ENCODE peak calls at places on chromosomes 3 and 15, in six cellular contexts. V is OCI-LY7, B is body of pancreas, D is pancreas, H is suprapubic skin, R is IMR-90. O is an unnamed sample.

GRCh38 chr3:149820183-149820582 is 7.2 kb downstream of the RNF13 start:
- DNase-seq in V (no peak), B (no peak), D (no peak), H (no peak), R (no peak), O (no peak)

GRCh38 chr15:77030042-77030927 is 35.4 kb downstream of the PSTPIP1 start:
- DNase-seq in V (no peak), B (peak; percentile 12), D (peak; percentile 13), H (peak; percentile 63), R (no peak), O (no peak)

GRCh38 chr3:18419232-18419631 is 5.9 kb downstream of the SATB1 start:
- DNase-seq in V (no peak), B (no peak), D (no peak), H (no peak), R (no peak), O (no peak)

GRCh38 chr3:58659051-58659675 is 7.4 kb downstream of the FAM3D start:
- DNase-seq in V (no peak), B (peak; percentile 59), D (no peak), H (peak; percentile 46), R (peak; percentile 44), O (no peak)

GRCh38 chr15:70608156-70608555 is 155.2 kb downstream of the UACA start:
- DNase-seq in V (no peak), B (no peak), D (no peak), H (no peak), R (peak; percentile 44), O (no peak)

GRCh38 chr3:76961284-76961683 is 78.6 kb upstream of the ROBO2 start:
- DNase-seq in V (no peak), B (no peak), D (no peak), H (no peak), R (no peak), O (no peak)

GRCh38 chr3:133945696-133946095 is 50.0 kb upstream of the RAB6B start:
- DNase-seq in V (no peak), B (no peak), D (no peak), H (no peak), R (no peak), O (no peak)

GRCh38 chr15:81752149-81752942 is 293.5 kb downstream of the MEX3B start:
- DNase-seq in V (no peak), B (peak; percentile 45), D (peak; percentile 26), H (peak; percentile 85), R (peak; percentile 15), O (peak; percentile 35)

GRCh38 chr15:68384451-68385239 is 47.3 kb downstream of the ITGA11 start:
- DNase-seq in V (no peak), B (no peak), D (no peak), H (peak; percentile 59), R (peak; percentile 92), O (no peak)

GRCh38 chr15:92733934-92734521 is 78.5 kb upstream of the FAM174B start:
- DNase-seq in V (no peak), B (no peak), D (no peak), H (no peak), R (peak; percentile 11), O (peak; percentile 35)

GRCh38 chr3:14143826-14144225 is 19.0 kb downstream of the TMEM43 start:
- DNase-seq in V (no peak), B (peak; percentile 48), D (peak; percentile 22), H (no peak), R (peak; percentile 94), O (peak; percentile 57)

GRCh38 chr3:13019706-13020105 is 53.5 kb downstream of the IQSEC1 start:
- DNase-seq in V (no peak), B (no peak), D (no peak), H (peak; percentile 62), R (no peak), O (no peak)

DNA sequence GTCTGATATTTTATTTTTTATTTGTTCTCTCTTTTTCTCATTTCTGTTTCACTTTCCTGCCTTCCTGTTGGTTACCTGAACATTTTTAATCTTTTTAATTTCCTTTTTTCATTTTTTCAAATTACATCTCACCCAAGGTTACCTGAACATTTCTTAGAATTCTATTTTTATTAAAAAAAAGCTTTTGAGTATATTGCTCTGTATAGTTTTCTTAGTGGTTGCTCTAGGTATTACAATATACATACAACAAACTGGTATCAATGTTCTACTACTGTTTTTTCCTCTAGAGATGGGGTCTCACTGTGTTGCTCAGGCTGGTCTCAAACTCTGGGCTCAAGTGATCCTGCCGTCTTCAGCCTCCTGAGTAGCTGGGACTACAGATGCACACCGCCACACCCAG is 79.4 kb downstream of the DHX30 start:
- DNase-seq in V (no peak), B (no peak), D (no peak), H (no peak), R (no peak), O (no peak)
- TF ChIP-seq CTCF in V (no peak), B (no peak), D (no peak), H (no peak), R (no peak), O (no peak)

GRCh38 chr3:124965413-124965812 is 30.9 kb upstream of the MUC13 start:
- DNase-seq in V (no peak), B (no peak), D (no peak), H (no peak), R (peak; percentile 13), O (no peak)

GRCh38 chr3:124964432-124964831 is 29.9 kb upstream of the MUC13 start:
- DNase-seq in V (no peak), B (no peak), D (no peak), H (no peak), R (peak; percentile 80), O (no peak)

GRCh38 chr3:124967964-124968363 is 33.4 kb upstream of the MUC13 start:
- DNase-seq in V (no peak), B (no peak), D (no peak), H (no peak), R (no peak), O (no peak)

GRCh38 chr3:124969190-124969589 is 34.6 kb upstream of the MUC13 start:
- DNase-seq in V (no peak), B (no peak), D (no peak), H (no peak), R (no peak), O (no peak)

DNA sequence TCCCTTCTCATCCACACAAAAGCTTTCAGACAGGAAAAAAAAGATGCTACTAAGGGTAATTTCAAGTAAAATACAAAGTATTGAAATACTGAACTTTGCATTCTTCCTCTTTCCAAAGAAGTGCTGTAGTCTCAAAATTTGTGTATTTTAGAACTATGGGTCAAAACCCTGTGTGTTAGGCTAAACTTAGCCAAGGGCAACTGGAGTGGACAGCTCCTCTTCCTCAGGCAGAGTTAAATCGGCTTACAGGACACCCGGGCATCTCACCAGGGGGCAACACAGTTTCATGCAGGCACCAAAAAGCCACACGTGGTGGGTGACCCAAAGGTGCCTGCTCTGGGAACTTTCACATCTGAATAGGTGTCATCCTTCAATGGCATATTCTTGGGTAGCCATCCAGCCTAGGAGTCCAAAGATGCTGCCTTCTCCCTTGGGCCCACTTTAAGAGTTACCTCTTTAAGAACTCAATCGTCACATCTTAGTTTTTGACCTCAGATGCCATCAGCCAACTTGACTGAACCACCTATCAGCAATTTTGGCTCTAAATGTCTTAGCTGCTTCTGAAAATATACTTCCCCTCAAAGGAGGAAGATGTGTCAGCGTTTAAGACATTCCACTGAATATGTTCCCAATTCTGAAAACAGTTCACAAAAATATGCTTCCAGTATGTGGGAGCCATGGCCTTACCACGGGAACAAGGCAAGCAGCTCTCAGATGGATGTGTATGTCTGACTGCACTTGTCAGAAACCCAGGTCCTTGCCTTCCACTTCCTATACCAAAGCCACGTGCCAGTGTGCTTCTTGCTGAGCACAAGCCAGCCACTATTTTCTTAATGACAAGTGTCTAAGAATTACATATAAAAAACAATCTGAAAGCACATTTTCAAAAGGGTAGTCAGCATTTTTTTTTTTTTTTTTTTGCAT is 32.3 kb upstream of the MUC13 start:
- DNase-seq in V (no peak), B (no peak), D (no peak), H (no peak), R (no peak), O (no peak)
- H3K36me3 ChIP-seq in V (no peaks in the 10 kb centered on the region), B (no peaks in the 10 kb centered on the region), D (peaks cover 5% of the 10 kb centered on the region), H (peaks cover 30% of the 10 kb centered on the region), R (peaks cover 43% of the 10 kb centered on the region), O (peaks cover 12% of the 10 kb centered on the region)

DNA sequence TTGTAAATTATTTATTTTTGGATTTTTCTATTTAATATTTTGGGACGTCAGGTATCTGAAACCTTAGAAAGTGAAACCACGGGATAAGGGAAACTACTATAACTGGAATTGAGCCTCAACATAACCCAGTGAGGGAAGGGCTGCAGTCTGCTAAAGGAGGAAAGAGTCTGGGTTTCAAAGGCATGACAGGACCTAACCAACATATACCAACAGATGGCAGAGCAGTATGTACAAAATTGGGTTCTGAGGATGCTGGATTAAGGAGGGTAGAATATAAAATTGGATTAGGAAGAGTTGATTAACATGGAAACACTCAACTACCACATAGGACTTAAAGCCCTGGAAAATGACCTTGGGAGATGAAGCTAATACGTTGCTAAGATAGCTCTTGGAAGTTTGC is 603.5 kb downstream of the MECOM start:
- DNase-seq in V (no peak), B (no peak), D (no peak), H (no peak), R (peak; percentile 13), O (no peak)
- TF ChIP-seq CTCF in V (no peak), B (no peak), D (no peak), H (no peak), R (peak; percentile 37), O (no peak)

DNA sequence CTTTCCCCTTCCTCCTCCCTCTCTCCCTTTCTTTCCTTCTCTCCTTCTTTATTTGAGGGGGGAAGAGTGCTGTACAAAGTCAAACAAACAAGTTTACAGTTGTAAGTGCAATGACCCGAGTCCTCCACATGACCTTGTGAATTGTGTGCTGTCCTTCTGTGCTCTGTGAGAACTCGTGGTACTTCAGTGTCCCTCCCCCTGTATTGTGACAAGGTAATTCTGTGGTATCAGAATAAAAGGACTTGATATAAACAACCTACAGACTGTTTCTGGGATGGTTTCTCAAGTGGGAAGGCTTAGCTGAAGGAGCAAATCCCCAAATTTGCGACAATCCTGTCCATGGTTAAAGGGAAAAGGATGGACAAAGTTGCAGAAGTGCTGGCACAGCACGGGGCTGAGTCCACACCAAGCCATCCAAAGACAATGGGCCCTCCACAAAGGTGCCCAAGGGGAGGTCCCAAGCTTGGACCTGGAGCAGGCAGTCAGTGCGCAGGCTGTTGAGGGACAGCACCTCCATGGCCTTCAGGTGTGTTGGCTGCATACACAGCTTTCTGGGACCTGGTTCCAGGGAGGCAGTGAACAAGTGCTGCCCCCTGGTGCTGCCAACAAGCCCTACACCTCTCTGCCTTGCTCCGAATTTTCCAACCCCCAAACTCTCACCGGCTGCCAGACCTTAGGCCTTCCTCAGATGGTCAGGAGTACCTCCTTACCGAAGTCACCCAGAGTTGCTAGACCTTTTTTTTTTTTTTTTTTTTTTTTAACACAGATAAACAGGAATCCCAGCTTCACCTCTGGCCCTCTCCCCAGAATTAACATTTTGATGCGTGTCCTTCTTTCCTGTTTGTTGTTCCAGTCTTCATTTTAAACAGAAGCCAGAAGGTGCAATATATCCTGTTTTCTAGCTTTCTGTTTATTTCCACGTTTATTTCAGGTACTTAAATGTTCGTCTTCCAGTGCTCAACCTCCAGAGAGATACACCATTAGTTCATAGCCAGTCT is 2.6 kb upstream of the APEH start:
- DNase-seq in V (peak; percentile 78), B (peak; percentile 84), D (peak; percentile 74), H (no peak), R (peak; percentile 53), O (peak; percentile 74)
- H3K36me3 ChIP-seq in V (peaks cover 10% of the 10 kb centered on the region), B (no peaks in the 10 kb centered on the region), D (peaks cover 6% of the 10 kb centered on the region), H (peaks cover 12% of the 10 kb centered on the region), R (peaks cover 10% of the 10 kb centered on the region), O (no peaks in the 10 kb centered on the region)

GRCh38 chr3:121852256-121852655 is 17.2 kb downstream of the EAF2 start:
- DNase-seq in V (no peak), B (no peak), D (no peak), H (no peak), R (no peak), O (no peak)

GRCh38 chr3:121855555-121855954 is 20.5 kb downstream of the EAF2 start:
- DNase-seq in V (peak; percentile 56), B (no peak), D (no peak), H (no peak), R (no peak), O (no peak)
- TF ChIP-seq CTCF in V (peak; percentile 88), B (no peak), D (peak; percentile 12), H (no peak), R (peak; percentile 5), O (no peak)

O was measured in lung.